ENCODE peak calls at places on chromosomes 4 and X, in five cellular contexts. H is T-helper 1 cell, Y is T follicular helper cell, W is NCI-H187, X is kidney. P is an unnamed sample.

GRCh38 chr4:89404530-89404929 is 96.9 kb upstream of the GPRIN3 start:
- DNase-seq in H (no peak), Y (no peak), W (no peak), X (no peak), P (no peak)

GRCh38 chr4:177680308-177680707 is 238.1 kb upstream of the AGA start:
- DNase-seq in H (no peak), Y (no peak), W (no peak), X (no peak), P (no peak)

GRCh38 chrX:24396236-24396929 is 35.9 kb downstream of the SUPT20HL1 start:
- DNase-seq in H (no peak), Y (no peak), W (peak), X (no peak), P (no peak)

GRCh38 chr4:109908741-109909140 is 3.9 kb upstream of the EGF start:
- DNase-seq in H (no peak), Y (no peak), W (no peak), X (no peak), P (no peak)

GRCh38 chr4:88630756-88631155 is 38.5 kb downstream of the HERC3 start:
- DNase-seq in H (no peak), Y (no peak), W (no peak), X (no peak), P (no peak)

GRCh38 chrX:124256209-124256608 is 76.3 kb upstream of the TEX13D start:
- DNase-seq in H (no peak), Y (no peak), W (no peak), X (no peak), P (no peak)

GRCh38 chr4:101419324-101420135 is 72.2 kb upstream of the PPP3CA start:
- DNase-seq in H (no peak), Y (no peak), W (no peak), X (no peak), P (no peak)

GRCh38 chr4:171751538-171751937 is 61.7 kb upstream of the GALNTL6 start:
- DNase-seq in H (no peak), Y (no peak), W (no peak), X (no peak), P (no peak)

GRCh38 chrX:66074920-66075879 is 35.3 kb upstream of the VSIG4 start:
- DNase-seq in H (no peak), Y (peak), W (no peak), X (peak), P (peak)

GRCh38 chr4:18976884-18977283 is 955.3 kb upstream of the LCORL start:
- DNase-seq in H (no peak), Y (no peak), W (no peak), X (no peak), P (no peak)

GRCh38 chrX:119155416-119156035 is 27.9 kb upstream of the KIAA1210 start:
- DNase-seq in H (no peak), Y (no peak), W (no peak), X (no peak), P (no peak)

GRCh38 chrX:150051096-150051495 is 112.8 kb upstream of the EOLA2 start:
- DNase-seq in H (no peak), Y (no peak), W (no peak), X (no peak), P (no peak)

GRCh38 chr4:13988347-13989265 is 361.1 kb upstream of the BOD1L1 start:
- DNase-seq in H (no peak), Y (no peak), W (no peak), X (no peak), P (peak)

GRCh38 chr4:63700569-63700968 is 708.7 kb downstream of the TECRL start:
- DNase-seq in H (no peak), Y (no peak), W (no peak), X (peak), P (no peak)

GRCh38 chr4:24772061-24772705 is 23.2 kb upstream of the SOD3 start:
- DNase-seq in H (no peak), Y (no peak), W (no peak), X (no peak), P (no peak)

GRCh38 chrX:69317721-69318120 is 152.5 kb upstream of the PJA1 start:
- DNase-seq in H (no peak), Y (no peak), W (no peak), X (no peak), P (no peak)

GRCh38 chrX:56503941-56504673 is 59.3 kb upstream of the UBQLN2 start:
- DNase-seq in H (no peak), Y (no peak), W (no peak), X (no peak), P (no peak)

GRCh38 chr4:54913751-54914526 is 211.5 kb downstream of the KDR start:
- DNase-seq in H (no peak), Y (no peak), W (no peak), X (peak), P (no peak)

GRCh38 chr4:181855307-181855706 is 387.9 kb upstream of the TENM3 start:
- DNase-seq in H (no peak), Y (no peak), W (no peak), X (no peak), P (no peak)

GRCh38 chrX:55710701-55711100 is 6.8 kb upstream of the RRAGB start:
- DNase-seq in H (no peak), Y (no peak), W (no peak), X (peak), P (no peak)

GRCh38 chrX:69229436-69229835 is 64.2 kb upstream of the PJA1 start:
- DNase-seq in H (no peak), Y (no peak), W (no peak), X (no peak), P (no peak)

GRCh38 chr4:54322817-54323417 is 93.8 kb downstream of the PDGFRA start:
- DNase-seq in H (no peak), Y (peak), W (peak), X (no peak), P (no peak)

GRCh38 chr4:7506119-7506518 is 71.4 kb upstream of the PSAPL1 start:
- DNase-seq in H (no peak), Y (no peak), W (no peak), X (no peak), P (no peak)

GRCh38 chr4:73851293-73851692 is 1.8 kb upstream of the PF4V1 start:
- DNase-seq in H (no peak), Y (no peak), W (no peak), X (no peak), P (no peak)

GRCh38 chr4:39664828-39665731 is 26.4 kb upstream of the SMIM14 start:
- DNase-seq in H (no peak), Y (no peak), W (no peak), X (no peak), P (no peak)

P was measured in Right ventricle myocardium inferior.